ENCODE peak calls at places on chromosomes 4 and X, in four cellular contexts. V is cardiac muscle cell, J is BE2C, U is RWPE1. K is an unnamed sample.

GRCh38 chrX:39730671-39731389 is 366.9 kb downstream of the BCOR start:
- DNase-seq in V (peak; percentile 71), J (peak; percentile 79), U (peak; percentile 8), K (peak; percentile 36)

GRCh38 chrX:116607766-116608165 is 145.0 kb upstream of the CT83 start:
- DNase-seq in V (no peak), J (no peak), U (peak; percentile 3), K (no peak)

GRCh38 chr4:84220990-84221389 is 278.1 kb downstream of the NKX6-1 start:
- DNase-seq in V (no peak), J (no peak), U (no peak), K (no peak)

GRCh38 chr4:2938906-2939305 is 24.3 kb downstream of the NOP14 start:
- DNase-seq in V (no peak), J (no peak), U (no peak), K (no peak)

GRCh38 chrX:111100191-111100590 is 4.2 kb downstream of the PAK3 start:
- DNase-seq in V (peak; percentile 77), J (peak; percentile 24), U (peak; percentile 63), K (peak; percentile 21)

GRCh38 chr4:152128356-152128755 is 367.5 kb upstream of the GATB start:
- DNase-seq in V (no peak), J (no peak), U (no peak), K (no peak)

GRCh38 chrX:37883196-37883595 is 35.8 kb upstream of the DYNLT3 start:
- DNase-seq in V (no peak), J (no peak), U (peak; percentile 4), K (no peak)

GRCh38 chr4:118338981-118339765 is 13.6 kb downstream of the PRSS12 start:
- DNase-seq in V (no peak), J (no peak), U (no peak), K (no peak)

GRCh38 chr4:102736636-102737549 is 23.9 kb downstream of the MANBA start:
- DNase-seq in V (no peak), J (no peak), U (no peak), K (no peak)

GRCh38 chr4:138405934-138406567 is 163.9 kb upstream of the SLC7A11 start:
- DNase-seq in V (no peak), J (no peak), U (peak; percentile 38), K (no peak)

GRCh38 chr4:93317571-93317970 is 511.0 kb upstream of the ATOH1 start:
- DNase-seq in V (no peak), J (no peak), U (peak; percentile 34), K (no peak)

GRCh38 chr4:37522996-37523395 is 163.2 kb downstream of the RELL1 start:
- DNase-seq in V (no peak), J (no peak), U (no peak), K (no peak)

GRCh38 chrX:148691456-148691855 is 191.0 kb downstream of the AFF2 start:
- DNase-seq in V (no peak), J (no peak), U (no peak), K (no peak)

GRCh38 chrX:154546354-154547244 is at the start of gene G6PD:
- DNase-seq in V (peak; percentile 78), J (peak; percentile 82), U (peak; percentile 87), K (peak; percentile 72)

DNA sequence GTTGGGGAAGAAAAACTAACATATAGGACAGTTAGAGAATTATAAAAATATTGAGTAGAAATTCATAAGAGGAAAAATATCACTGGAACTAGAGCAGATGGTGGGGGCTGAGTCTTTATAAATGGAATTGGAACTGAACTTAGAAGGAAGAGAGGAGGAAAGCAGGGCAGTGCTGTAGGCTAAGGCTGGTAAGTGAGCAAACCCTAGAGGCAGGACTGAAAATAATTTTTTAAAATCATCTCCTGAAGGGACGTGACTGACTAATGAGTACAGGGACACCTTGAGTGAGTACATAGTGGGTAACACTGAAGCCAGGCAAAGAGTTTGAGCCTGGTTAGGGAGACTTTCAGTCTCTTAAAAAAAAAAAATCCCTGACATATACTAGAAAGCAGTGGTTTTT is 63.3 kb downstream of the GALNT7 start:
- DNase-seq in V (no peak), J (no peak), U (peak; percentile 19), K (no peak)
- TF ChIP-seq CTCF in V (peak; percentile 41), J (peak; percentile 18), U (no peak), K (no peak)

GRCh38 chr4:14744346-14744745 is 257.9 kb upstream of the CPEB2 start:
- DNase-seq in V (no peak), J (no peak), U (no peak), K (no peak)

GRCh38 chr4:14752341-14753046 is 249.8 kb upstream of the CPEB2 start:
- DNase-seq in V (no peak), J (no peak), U (no peak), K (no peak)

DNA sequence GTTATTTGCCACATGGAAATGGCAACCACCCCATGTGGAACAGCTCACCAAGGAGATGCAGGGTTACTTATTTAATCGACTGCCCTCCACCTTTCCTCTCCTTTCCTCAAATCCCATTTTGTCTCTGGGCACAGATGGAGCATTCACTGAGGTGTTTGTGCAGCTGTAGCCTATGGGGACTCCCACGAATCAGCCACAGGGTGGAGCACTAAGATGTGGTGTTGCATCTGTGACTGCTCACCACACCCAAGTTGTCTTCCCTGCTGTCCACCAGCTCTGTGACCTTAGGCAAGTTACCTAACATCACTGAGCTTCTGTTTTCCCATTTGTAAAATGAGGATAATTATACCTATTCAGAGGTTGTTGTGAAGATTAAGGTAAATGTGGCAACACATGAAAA is 252.4 kb upstream of the CPEB2 start:
- DNase-seq in V (peak; percentile 38), J (peak; percentile 6), U (peak; percentile 41), K (no peak)
- TF ChIP-seq CTCF in V (peak; percentile 19), J (peak; percentile 15), U (no peak), K (no peak)

DNA sequence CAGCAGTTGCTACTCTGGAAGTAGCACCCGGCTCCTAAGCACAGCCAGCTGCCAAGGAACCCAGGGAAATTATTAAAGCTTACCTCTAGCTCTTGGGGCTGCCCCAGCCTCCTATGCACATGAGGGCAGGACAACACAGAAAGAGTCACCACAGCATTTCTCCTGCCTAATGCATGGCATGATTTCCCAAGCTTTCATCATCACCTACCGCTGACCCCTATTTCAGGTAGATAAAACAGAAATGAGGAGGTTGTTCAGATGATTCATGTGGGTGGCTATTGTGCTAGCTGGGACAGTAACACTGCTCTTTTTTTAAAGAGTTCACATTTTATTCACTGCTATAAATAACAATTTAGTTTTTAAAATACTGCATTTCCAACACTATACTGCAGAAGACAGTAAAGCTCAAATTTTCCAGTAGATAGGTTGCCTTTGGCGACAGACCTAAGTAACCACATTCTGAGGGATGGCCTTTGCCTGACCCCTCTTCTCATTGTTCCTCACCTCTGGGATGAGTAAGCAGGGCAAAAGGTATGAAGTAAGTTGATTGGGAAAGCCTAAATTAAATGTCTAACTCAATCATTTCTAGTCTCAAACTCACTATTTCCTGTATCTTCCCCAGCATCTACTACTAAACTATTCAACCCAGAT is 16.7 kb downstream of the CASK start:
- DNase-seq in V (no peak), J (no peak), U (peak; percentile 50), K (no peak)
- TF ChIP-seq CTCF in V (no peak), J (no peak), U (no peak), K (no peak)

GRCh38 chr4:73257242-73257994 is 1.2 kb downstream of the ANKRD17 start:
- DNase-seq in V (peak; percentile 82), J (peak; percentile 77), U (peak; percentile 57), K (peak; percentile 65)
- TF ChIP-seq CTCF in V (peak; percentile 77), J (peak; percentile 81), U (peak; percentile 81), K (peak; percentile 40)

GRCh38 chrX:69117876-69118526 is 47.3 kb downstream of the PJA1 start:
- DNase-seq in V (no peak), J (no peak), U (no peak), K (no peak)

GRCh38 chrX:69121321-69122000 is 43.8 kb downstream of the PJA1 start:
- DNase-seq in V (no peak), J (no peak), U (no peak), K (no peak)

GRCh38 chrX:69120476-69120875 is 44.8 kb downstream of the PJA1 start:
- DNase-seq in V (no peak), J (no peak), U (no peak), K (no peak)

GRCh38 chrX:69116077-69116476 is 49.2 kb downstream of the PJA1 start:
- DNase-seq in V (no peak), J (no peak), U (peak; percentile 86), K (no peak)

DNA sequence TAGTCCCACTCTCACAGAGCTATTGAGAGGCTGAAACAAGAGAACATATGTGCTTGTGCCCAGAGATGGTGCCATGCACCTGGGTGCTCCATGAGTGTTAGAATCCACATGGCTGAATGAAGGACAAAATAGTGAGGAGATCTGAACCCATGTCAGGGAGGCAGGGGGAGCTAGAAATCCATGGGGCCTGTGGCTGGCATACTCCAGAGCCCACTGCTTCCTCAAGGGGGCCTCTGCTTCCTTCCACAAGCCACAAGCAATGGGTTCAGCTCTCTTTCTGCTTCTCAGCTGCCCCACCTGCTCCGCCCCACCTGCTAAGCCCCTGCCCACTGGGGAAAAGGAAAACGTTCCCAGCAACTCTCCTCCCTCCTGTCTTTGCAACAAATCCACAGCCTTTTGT is 46.1 kb downstream of the PJA1 start:
- DNase-seq in V (no peak), J (no peak), U (no peak), K (no peak)
- TF ChIP-seq CTCF in V (no peak), J (no peak), U (no peak), K (no peak)

GRCh38 chr4:182928061-182928460 is 10.9 kb upstream of the DCTD start:
- DNase-seq in V (no peak), J (peak; percentile 30), U (no peak), K (peak; percentile 32)
- TF ChIP-seq CTCF in V (peak; percentile 27), J (peak; percentile 53), U (no peak), K (peak; percentile 57)

K was measured in endothelial cell.